ENCODE peak calls at places on chromosome 21, in eight cellular contexts. Z, C, V, W, T, U, S and N are unnamed samples.
A peak's percentile ranks its signal among the peaks of the same experiment; 100 is the strongest.

GRCh38 chr21:46183910-46184624 is at the start of gene SPATC1L:
- DNase-seq in Z (peak; percentile 41), C (peak; percentile 86), V (peak; percentile 73), W (peak; percentile 90), T (peak; percentile 38), U (peak; percentile 76), S (no peak), N (peak; percentile 39)

GRCh38 chr21:46054031-46054430 is 43.9 kb upstream of the COL6A2 start:
- DNase-seq in Z (no peak), C (no peak), V (no peak), W (no peak), T (no peak), U (no peak), S (no peak), N (no peak)

GRCh38 chr21:14513772-14514171 is 32.3 kb downstream of the SAMSN1 start:
- DNase-seq in Z (no peak), C (no peak), V (no peak), W (no peak), T (no peak), U (no peak), S (no peak), N (no peak)

GRCh38 chr21:38768385-38769071 is 37.2 kb upstream of the ETS2 start:
- DNase-seq in Z (peak; percentile 66), C (no peak), V (no peak), W (peak; percentile 99), T (no peak), U (no peak), S (no peak), N (no peak)

GRCh38 chr21:43331962-43332458 is 94.9 kb downstream of the SIK1 start:
- DNase-seq in Z (no peak), C (no peak), V (no peak), W (peak; percentile 96), T (no peak), U (no peak), S (no peak), N (no peak)

GRCh38 chr21:15560383-15561056 is 169.3 kb upstream of the USP25 start:
- DNase-seq in Z (peak; percentile 38), C (no peak), V (no peak), W (no peak), T (no peak), U (no peak), S (no peak), N (no peak)

GRCh38 chr21:43850728-43851295 is 14.2 kb upstream of the AGPAT3 start:
- DNase-seq in Z (no peak), C (no peak), V (no peak), W (no peak), T (no peak), U (no peak), S (no peak), N (no peak)

GRCh38 chr21:15826147-15826780 is 96.5 kb downstream of the USP25 start:
- DNase-seq in Z (peak; percentile 66), C (peak; percentile 52), V (peak; percentile 26), W (peak; percentile 61), T (no peak), U (peak; percentile 81), S (peak; percentile 51), N (peak; percentile 11)

GRCh38 chr21:42407476-42407875 is 3.8 kb downstream of the UBASH3A start:
- DNase-seq in Z (no peak), C (no peak), V (no peak), W (no peak), T (no peak), U (no peak), S (no peak), N (no peak)

GRCh38 chr21:25370311-25370744 is 237.0 kb downstream of the MRPL39 start:
- DNase-seq in Z (peak; percentile 9), C (no peak), V (no peak), W (peak; percentile 94), T (no peak), U (no peak), S (no peak), N (no peak)

GRCh38 chr21:21018841-21019240 is 20.6 kb downstream of the NCAM2 start:
- DNase-seq in Z (no peak), C (no peak), V (no peak), W (no peak), T (no peak), U (peak; percentile 14), S (no peak), N (no peak)

GRCh38 chr21:18985584-18985983 is 582.0 kb upstream of the TMPRSS15 start:
- DNase-seq in Z (no peak), C (no peak), V (no peak), W (no peak), T (no peak), U (no peak), S (no peak), N (no peak)

GRCh38 chr21:27365394-27365793 is 398.5 kb upstream of the ADAMTS5 start:
- DNase-seq in Z (peak; percentile 30), C (no peak), V (no peak), W (no peak), T (no peak), U (no peak), S (no peak), N (no peak)

GRCh38 chr21:29987762-29988161 is 48.0 kb upstream of the GRIK1 start:
- DNase-seq in Z (no peak), C (no peak), V (no peak), W (no peak), T (no peak), U (no peak), S (no peak), N (no peak)

DNA sequence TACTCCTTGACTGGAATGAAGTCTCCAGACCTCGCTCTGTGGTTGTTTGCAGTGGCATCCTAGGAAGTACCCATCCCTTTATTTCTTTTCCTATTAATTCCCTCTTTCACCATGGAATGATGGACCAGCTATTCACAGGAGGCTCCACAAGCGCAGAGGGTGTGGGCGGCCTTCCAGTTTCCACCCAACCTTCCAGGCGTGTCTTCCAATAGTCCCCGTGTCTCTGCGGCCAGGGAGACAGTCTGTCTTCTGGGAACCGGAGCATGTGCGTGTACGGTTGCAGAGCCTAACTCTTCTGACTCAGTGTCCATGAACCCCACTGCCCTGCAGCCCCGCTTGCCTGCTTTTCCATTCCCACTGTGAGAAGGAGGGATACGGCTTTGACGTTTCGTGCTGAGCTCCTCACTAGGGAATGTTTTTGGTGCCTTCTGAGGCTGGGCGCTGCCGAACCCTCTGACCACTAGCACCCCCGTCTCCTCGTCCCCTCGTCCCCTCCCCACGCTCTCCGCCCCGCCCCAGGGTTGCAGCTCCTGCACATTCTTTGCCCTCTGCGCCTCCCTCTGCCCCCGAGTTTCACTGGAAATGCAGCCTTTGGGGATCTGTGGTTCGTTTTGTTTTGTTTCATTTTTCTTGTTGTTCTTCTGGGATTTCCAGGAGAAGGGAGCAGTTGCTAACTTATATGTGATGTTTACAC is 26.3 kb upstream of the FAM3B start:
- DNase-seq in Z (no peak), C (no peak), V (no peak), W (no peak), T (no peak), U (peak; percentile 9), S (no peak), N (no peak)
- TF ChIP-seq EZH2 in Z (no peak), C (no peak), V (no peak), W (no peak), T (no peak), U (no peak), S (no peak), N (no peak)

DNA sequence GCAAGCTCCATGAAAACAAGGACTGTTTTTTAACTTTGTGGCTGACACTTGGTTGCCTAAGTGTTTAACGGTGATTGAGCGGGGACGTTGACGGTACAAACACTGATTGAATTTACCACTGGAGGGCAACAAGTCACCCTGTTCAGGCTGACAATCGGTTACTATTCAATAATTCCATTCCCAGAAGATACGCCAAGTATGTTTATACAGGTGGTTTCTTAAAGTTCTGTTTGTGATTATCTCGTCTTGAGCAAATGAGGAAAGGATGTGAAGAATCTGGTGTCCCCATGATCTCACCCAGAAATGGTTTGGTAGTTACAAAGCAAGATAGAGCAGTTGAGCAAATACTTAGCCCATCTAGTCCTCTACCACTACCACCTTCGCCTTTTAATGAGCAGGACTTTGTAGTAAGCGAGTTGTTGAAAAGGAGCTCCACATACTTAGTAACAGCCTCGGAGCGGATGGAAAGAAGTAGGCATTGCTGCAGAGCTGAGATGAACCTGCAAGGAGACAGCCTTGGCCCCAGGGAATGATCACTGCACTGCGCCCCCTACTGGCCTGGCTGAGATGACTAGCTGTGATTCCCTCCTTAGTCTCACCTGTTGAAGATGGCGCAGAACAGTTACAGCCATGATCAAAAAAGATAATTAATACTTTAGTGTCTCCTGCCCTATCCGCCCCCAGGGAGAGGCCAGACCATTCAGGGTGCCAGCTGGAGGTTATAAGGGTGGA is 36.3 kb downstream of the IFNAR1 start:
- DNase-seq in Z (peak; percentile 65), C (peak; percentile 78), V (peak; percentile 87), W (peak; percentile 56), T (peak; percentile 65), U (peak; percentile 90), S (no peak), N (peak; percentile 78)
- TF ChIP-seq EZH2 in Z (no peak), C (peak; percentile 39), V (no peak), W (no peak), T (no peak), U (no peak), S (no peak), N (no peak)

DNA sequence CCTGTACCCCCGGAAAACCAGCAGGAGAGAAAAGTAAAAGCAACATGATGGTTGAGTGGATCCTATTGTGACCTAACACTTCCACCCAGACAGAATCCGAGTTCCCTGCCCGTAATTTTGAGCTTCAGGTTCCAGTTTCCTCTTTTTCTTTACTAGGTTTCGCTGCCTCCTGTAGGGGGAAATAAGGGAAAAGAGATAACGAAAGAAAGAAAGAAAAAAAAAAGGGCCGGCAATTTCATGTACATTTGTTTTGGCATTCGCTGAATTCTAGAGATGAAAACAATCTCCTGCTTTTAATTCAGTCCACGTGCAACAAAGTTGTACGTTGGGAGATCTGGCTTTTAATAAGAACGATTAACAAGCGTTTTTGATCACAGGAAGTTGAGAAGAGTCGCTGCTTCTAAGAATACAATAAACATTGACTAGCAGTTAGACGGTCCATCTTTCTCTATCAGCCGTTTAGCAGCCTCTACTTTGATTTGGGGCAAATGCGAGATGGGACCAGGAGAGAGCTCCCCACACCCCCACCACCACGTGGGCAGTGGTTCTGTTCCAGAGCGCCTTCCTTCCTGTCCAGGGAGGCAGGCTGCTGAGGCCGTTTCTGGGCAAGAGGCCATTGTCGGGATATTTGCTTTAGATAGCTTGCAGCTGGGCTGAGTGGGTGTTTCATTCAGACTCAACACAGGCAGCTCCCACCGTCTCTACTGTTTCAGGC is 155.9 kb upstream of the RUNX1 start:
- DNase-seq in Z (no peak), C (no peak), V (no peak), W (peak; percentile 97), T (no peak), U (peak; percentile 40), S (no peak), N (no peak)
- TF ChIP-seq EZH2 in Z (no peak), C (no peak), V (no peak), W (no peak), T (no peak), U (no peak), S (no peak), N (no peak)

DNA sequence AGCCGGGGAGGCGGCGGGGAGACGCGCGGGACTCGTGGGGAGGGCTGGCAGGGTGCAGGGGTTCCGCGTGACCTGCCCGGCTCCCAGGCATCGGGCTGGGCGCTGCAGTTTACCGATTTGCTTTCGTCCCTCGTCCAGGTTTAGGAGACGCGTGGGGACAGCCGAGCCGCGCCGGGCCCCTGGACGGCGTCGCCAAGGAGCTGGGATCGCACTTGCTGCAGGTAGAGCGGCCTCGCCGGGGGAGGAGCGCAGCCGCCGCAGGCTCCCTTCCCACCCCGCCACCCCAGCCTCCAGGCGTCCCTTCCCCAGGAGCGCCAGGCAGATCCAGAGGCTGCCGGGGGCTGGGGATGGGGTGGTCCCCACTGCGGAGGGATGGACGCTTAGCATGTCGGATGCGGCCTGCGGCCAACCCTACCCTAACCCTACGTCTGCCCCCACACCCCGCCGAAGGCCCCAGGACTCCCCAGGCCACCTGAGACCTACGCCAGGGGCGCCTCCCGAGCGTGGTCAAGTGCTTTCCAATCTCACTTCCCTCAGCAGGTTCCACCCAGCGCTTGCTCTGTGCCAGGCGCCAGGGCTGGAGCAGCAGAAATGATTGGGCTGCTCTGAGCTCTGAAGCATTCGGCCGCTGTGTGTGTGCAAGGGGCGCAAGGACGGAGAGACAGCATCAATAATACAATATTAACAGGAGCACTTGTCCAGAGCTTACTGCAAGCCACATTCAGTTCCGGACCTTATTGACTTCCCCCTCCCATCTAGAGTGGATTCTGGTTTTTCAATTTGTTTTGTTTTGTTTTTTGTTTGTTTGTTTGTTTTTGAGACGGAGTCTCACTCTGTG is 10.3 kb downstream of the SIM2 start:
- DNase-seq in Z (no peak), C (peak; percentile 49), V (no peak), W (no peak), T (no peak), U (peak; percentile 41), S (no peak), N (no peak)
- TF ChIP-seq EZH2 in Z (peak; percentile 87), C (peak; percentile 72), V (no peak), W (peak; percentile 87), T (peak; percentile 58), U (peak; percentile 86), S (no peak), N (no peak)